ENCODE peak calls at places on chromosomes 3 and 15, in seven cellular contexts. Y is transverse colon, A is NCI-H1092 treated with DMSO at 0.1 percent for 48 hours, W is ELR, G is fibroblast of pulmonary artery, P is heart left ventricle, U is iPS-NIHi11. L is an unnamed sample.

GRCh38 chr3:150222646-150223045 is 185.5 kb upstream of the TSC22D2 start:
- DNase-seq in Y (no peak), A (no peak), W (no peak), G (no peak), P (no peak), U (peak; percentile 16), L (no peak)

GRCh38 chr3:46900007-46900292 is 22.4 kb downstream of the PTH1R start:
- DNase-seq in Y (no peak), A (peak; percentile 56), W (no peak), G (no peak), P (peak; percentile 32), U (no peak), L (no peak)

GRCh38 chr3:146640955-146641867 is 36.1 kb upstream of the PLSCR5 start:
- DNase-seq in Y (no peak), A (peak; percentile 37), W (peak; percentile 73), G (peak; percentile 70), P (no peak), U (peak; percentile 41), L (no peak)

GRCh38 chr3:10555263-10555662 is 49.9 kb upstream of the ATP2B2 start:
- DNase-seq in Y (no peak), A (no peak), W (no peak), G (no peak), P (no peak), U (no peak), L (no peak)

GRCh38 chr3:45145681-45146614 is at the start of gene CDCP1:
- DNase-seq in Y (peak; percentile 78), A (no peak), W (no peak), G (no peak), P (no peak), U (peak; percentile 90), L (peak; percentile 54)

GRCh38 chr3:2130726-2131125 is 32.1 kb downstream of the CNTN4 start:
- DNase-seq in Y (no peak), A (no peak), W (no peak), G (no peak), P (no peak), U (no peak), L (no peak)

GRCh38 chr3:108106031-108106430 is 15.2 kb upstream of the CD47 start:
- DNase-seq in Y (no peak), A (no peak), W (peak; percentile 75), G (no peak), P (no peak), U (no peak), L (no peak)

GRCh38 chr15:60830479-60830878 is 351.5 kb upstream of the ICE2 start:
- DNase-seq in Y (no peak), A (no peak), W (peak; percentile 1), G (peak; percentile 25), P (no peak), U (no peak), L (no peak)

GRCh38 chr3:72891053-72891855 is 3.4 kb downstream of the GXYLT2 start:
- DNase-seq in Y (peak; percentile 18), A (peak; percentile 88), W (peak; percentile 86), G (peak; percentile 98), P (peak; percentile 84), U (no peak), L (no peak)

GRCh38 chr3:121654493-121655385 is 6.0 kb downstream of the HCLS1 start:
- DNase-seq in Y (no peak), A (no peak), W (no peak), G (no peak), P (no peak), U (no peak), L (no peak)

GRCh38 chr15:99249270-99249817 is at the start of gene TTC23:
- DNase-seq in Y (peak; percentile 21), A (no peak), W (peak; percentile 90), G (peak; percentile 92), P (no peak), U (peak; percentile 68), L (peak; percentile 18)